ENCODE peak calls at places on chromosomes 4 and X, in ten cellular contexts. A is K562, V is esophagus muscularis mucosa, Y is thyroid gland, G is A549, K is sigmoid colon, T is stomach, C is transverse colon, B is adrenal gland, S is suprapubic skin. D is an unnamed sample.

GRCh38 chr4:102789317-102789717 is 28.5 kb upstream of the MANBA start:
- DNase-seq in T (no peak), A (no peak), G (peak; percentile 30), Y (no peak), V (no peak), S (no peak), B (no peak), K (no peak), C (no peak), D (peak; percentile 57)

GRCh38 chr4:104382961-104383360 is 111.7 kb downstream of the CXXC4 start:
- DNase-seq in V (no peak), C (no peak), Y (no peak), K (no peak), T (no peak), A (no peak), S (no peak), B (no peak), G (no peak), D (no peak)

GRCh38 chr4:46445689-46446339 is 55.9 kb upstream of the GABRA2 start:
- DNase-seq in S (no peak), B (no peak), Y (no peak), T (no peak), K (no peak), A (no peak), V (no peak), G (no peak), C (no peak), D (no peak)

GRCh38 chrX:20320461-20321159 is 53.9 kb upstream of the RPS6KA3 start:
- DNase-seq in V (no peak), S (no peak), Y (no peak), T (no peak), B (no peak), A (no peak), C (no peak), K (no peak), G (no peak), D (no peak)

GRCh38 chr4:13483142-13484044 is 747 bp downstream of the RAB28 start:
- DNase-seq in C (peak; percentile 36), V (peak; percentile 93), A (peak; percentile 12), S (peak; percentile 78), Y (peak; percentile 56), K (peak; percentile 85), G (peak; percentile 41), B (peak; percentile 57), T (peak; percentile 39), D (peak; percentile 71)

GRCh38 chrX:13015536-13016236 is 28.7 kb downstream of the FAM9C start:
- DNase-seq in V (no peak), T (no peak), A (no peak), C (no peak), G (no peak), K (no peak), Y (no peak), S (no peak), B (no peak), D (no peak)

GRCh38 chr4:100314057-100314456 is 123.8 kb upstream of the DDIT4L start:
- DNase-seq in A (no peak), S (no peak), G (no peak), B (no peak), V (no peak), Y (no peak), T (no peak), K (no peak), C (no peak), D (no peak)

GRCh38 chrX:79524642-79525041 is 157.5 kb upstream of the ITM2A start:
- DNase-seq in V (no peak), C (no peak), K (no peak), S (no peak), T (no peak), B (no peak), A (no peak), Y (no peak), G (peak; percentile 8), D (peak; percentile 0)

DNA sequence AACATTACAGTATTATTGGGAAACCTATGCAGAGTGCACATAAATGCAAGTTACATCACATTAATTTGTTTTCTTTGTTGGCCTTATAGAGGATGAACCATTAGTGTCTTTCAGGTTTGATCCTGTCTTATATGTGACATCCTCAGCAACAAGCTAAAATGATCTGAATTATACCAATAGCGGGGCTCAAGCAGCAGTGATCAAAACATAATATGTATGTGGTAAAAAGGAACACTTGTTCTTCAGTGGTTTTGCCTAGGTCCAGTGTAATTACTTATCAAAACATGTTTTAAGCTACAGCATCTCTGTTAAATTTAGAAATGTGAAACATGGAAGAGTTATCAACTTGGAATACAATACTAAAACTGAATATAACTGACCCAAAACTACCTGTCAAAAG is 9.1 kb downstream of the TAF9B start:
- DNase-seq in V (no peak), T (no peak), C (no peak), Y (no peak), S (no peak), K (no peak), B (no peak), G (no peak), A (no peak), D (no peak)
- TF ChIP-seq POLR2A in V (no peak), T (no peak), C (no peak), Y (no peak), S (no peak), K (no peak), B (no peak), G (no peak), A (no peak), D (no peak)

GRCh38 chr4:14835288-14835687 is 167.0 kb upstream of the CPEB2 start:
- DNase-seq in S (no peak), G (no peak), T (no peak), B (no peak), A (no peak), Y (no peak), V (no peak), C (no peak), K (no peak), D (no peak)

GRCh38 chr4:14837860-14838259 is 164.4 kb upstream of the CPEB2 start:
- DNase-seq in C (no peak), A (no peak), Y (no peak), S (no peak), T (no peak), B (no peak), K (no peak), V (no peak), G (peak; percentile 18), D (no peak)

GRCh38 chr4:14833053-14833452 is 169.2 kb upstream of the CPEB2 start:
- DNase-seq in A (no peak), Y (no peak), K (no peak), G (no peak), T (no peak), V (no peak), B (no peak), S (no peak), C (no peak), D (no peak)

GRCh38 chr4:14834382-14834781 is 167.9 kb upstream of the CPEB2 start:
- DNase-seq in Y (no peak), T (no peak), S (no peak), A (no peak), K (no peak), G (no peak), C (no peak), V (no peak), B (no peak), D (no peak)

GRCh38 chr4:14835708-14836107 is 166.6 kb upstream of the CPEB2 start:
- DNase-seq in S (no peak), C (no peak), A (no peak), T (no peak), B (peak; percentile 37), Y (no peak), K (no peak), V (no peak), G (no peak), D (no peak)
- TF ChIP-seq POLR2A in S (no peak), C (no peak), A (no peak), T (no peak), B (no peak), Y (no peak), K (no peak), V (no peak), G (no peak), D (no peak)

GRCh38 chrX:100721328-100721727 is 10.6 kb downstream of the SYTL4 start:
- DNase-seq in Y (no peak), G (peak; percentile 8), A (no peak), B (no peak), C (no peak), K (no peak), V (no peak), S (no peak), T (no peak), D (no peak)

GRCh38 chrX:100719139-100719538 is 12.8 kb downstream of the SYTL4 start:
- DNase-seq in G (no peak), V (no peak), A (no peak), K (no peak), Y (no peak), S (no peak), B (no peak), C (no peak), T (no peak), D (no peak)

DNA sequence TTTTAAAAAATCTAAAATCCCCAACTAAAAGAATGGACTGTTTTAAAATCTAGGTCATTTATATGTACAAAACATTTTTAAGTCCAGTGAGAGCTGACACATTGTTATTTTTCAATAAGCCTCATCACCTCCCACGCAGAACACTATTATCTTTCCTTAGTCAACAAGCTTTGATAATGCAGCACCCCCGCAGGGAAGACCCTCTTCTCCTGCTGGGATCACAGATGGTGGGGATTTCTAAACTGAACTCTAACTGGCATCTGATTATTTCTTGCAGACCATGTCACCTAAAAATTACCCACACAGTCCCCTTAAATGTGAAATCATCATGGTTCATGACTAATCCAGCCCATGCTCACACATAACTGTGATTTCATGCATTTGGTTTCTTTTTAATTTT is 11.6 kb downstream of the SYTL4 start:
- DNase-seq in K (no peak), S (no peak), V (no peak), A (no peak), C (no peak), Y (no peak), B (no peak), T (no peak), G (no peak), D (no peak)
- TF ChIP-seq POLR2A in K (no peak), S (no peak), V (no peak), A (no peak), C (no peak), Y (no peak), B (no peak), T (no peak), G (no peak), D (no peak)

GRCh38 chr4:74796631-74797030 is 2.3 kb upstream of the BTC start:
- DNase-seq in K (no peak), V (no peak), C (no peak), S (no peak), B (no peak), Y (peak; percentile 17), G (no peak), A (no peak), T (no peak), D (no peak)

GRCh38 chr4:74789518-74789917 is 4.8 kb downstream of the BTC start:
- DNase-seq in V (no peak), T (no peak), Y (no peak), B (no peak), S (no peak), K (no peak), G (no peak), C (no peak), A (no peak), D (no peak)

GRCh38 chr4:74790652-74791051 is 3.7 kb downstream of the BTC start:
- DNase-seq in C (no peak), A (no peak), G (no peak), V (no peak), Y (no peak), K (peak; percentile 74), S (no peak), T (no peak), B (no peak), D (no peak)

GRCh38 chr4:74794341-74794801 is at the start of gene BTC:
- DNase-seq in A (no peak), B (peak; percentile 43), C (peak; percentile 76), K (peak; percentile 78), G (peak; percentile 69), T (peak; percentile 77), V (no peak), Y (peak; percentile 78), S (peak; percentile 50), D (no peak)

GRCh38 chr4:74793757-74794340 is 474 bp downstream of the BTC start:
- DNase-seq in T (peak; percentile 84), A (no peak), K (peak; percentile 81), B (peak; percentile 58), V (no peak), S (peak; percentile 60), C (peak; percentile 79), G (peak; percentile 66), Y (peak; percentile 88), D (peak; percentile 1)
- TF ChIP-seq POLR2A in T (peak; percentile 14), A (no peak), K (no peak), B (no peak), V (no peak), S (no peak), C (peak; percentile 60), G (no peak), Y (peak; percentile 60), D (no peak)